ENCODE peak calls at places on chromosomes 13 and 19, in five cellular contexts. Y is GM12878, T is H1, O is SK-N-SH, D is HepG2. F is an unnamed sample.

GRCh38 chr13:92103673-92104296 is 705.4 kb downstream of the GPC5 start:
- DNase-seq in Y (no peak), T (no peak), O (no peak), D (no peak), F (no peak)

GRCh38 chr13:100550433-100550832 is 38.2 kb downstream of the GGACT start:
- DNase-seq in Y (no peak), T (peak; percentile 45), O (no peak), D (no peak), F (no peak)

GRCh38 chr13:62293081-62293480 is 877.4 kb upstream of the PCDH20 start:
- DNase-seq in Y (no peak), T (no peak), O (no peak), D (no peak), F (no peak)

GRCh38 chr19:5880604-5881078 is 10.3 kb upstream of the FUT5 start:
- DNase-seq in Y (no peak), T (no peak), O (no peak), D (peak; percentile 90), F (no peak)

GRCh38 chr19:50365434-50366306 is at the start of gene NAPSA:
- DNase-seq in Y (no peak), T (no peak), O (no peak), D (no peak), F (no peak)

GRCh38 chr13:48532146-48532472 is 771 bp downstream of the RCBTB2 start:
- DNase-seq in Y (peak; percentile 26), T (no peak), O (no peak), D (no peak), F (no peak)

GRCh38 chr13:79621902-79622301 is 140.9 kb downstream of the NDFIP2 start:
- DNase-seq in Y (no peak), T (no peak), O (no peak), D (no peak), F (no peak)

GRCh38 chr19:50497030-50497420 is 14.0 kb downstream of the JOSD2 start:
- DNase-seq in Y (no peak), T (no peak), O (no peak), D (no peak), F (no peak)

GRCh38 chr13:98941118-98941517 is 36.7 kb downstream of the DOCK9 start:
- DNase-seq in Y (no peak), T (no peak), O (no peak), D (no peak), F (no peak)

GRCh38 chr19:33085570-33086128 is 4.7 kb downstream of the GPATCH1 start:
- DNase-seq in Y (no peak), T (no peak), O (no peak), D (no peak), F (no peak)

GRCh38 chr19:399370-399769 is 9.6 kb downstream of the C2CD4C start:
- DNase-seq in Y (no peak), T (no peak), O (no peak), D (no peak), F (no peak)

GRCh38 chr13:90533866-90534265 is 813.6 kb upstream of the MIR17HG start:
- DNase-seq in Y (no peak), T (no peak), O (no peak), D (no peak), F (no peak)

GRCh38 chr13:46519177-46519576 is 33.8 kb upstream of the LRCH1 start:
- DNase-seq in Y (no peak), T (no peak), O (no peak), D (no peak), F (no peak)

GRCh38 chr13:50080158-50080855 is 65.1 kb downstream of the KCNRG start:
- DNase-seq in Y (no peak), T (no peak), O (peak; percentile 12), D (peak; percentile 23), F (peak; percentile 22)

GRCh38 chr13:113861433-113862030 is 2.3 kb downstream of the GAS6 start:
- DNase-seq in Y (no peak), T (peak; percentile 51), O (peak; percentile 91), D (no peak), F (no peak)

GRCh38 chr19:51166846-51167490 is 24.9 kb downstream of the SIGLEC7 start:
- DNase-seq in Y (no peak), T (no peak), O (no peak), D (no peak), F (no peak)

GRCh38 chr13:108786578-108787100 is 157.2 kb downstream of the MYO16 start:
- DNase-seq in Y (no peak), T (no peak), O (no peak), D (no peak), F (no peak)

GRCh38 chr19:29812080-29812880 is 489 bp downstream of the CCNE1 start:
- DNase-seq in Y (no peak), T (peak; percentile 55), O (peak; percentile 71), D (no peak), F (peak; percentile 28)

GRCh38 chr19:19146000-19146608 is 7.8 kb upstream of the TMEM161A start:
- DNase-seq in Y (no peak), T (peak; percentile 100), O (peak; percentile 93), D (peak; percentile 35), F (peak; percentile 82)

GRCh38 chr19:52170304-52170703 is 1.1 kb downstream of the ZNF836 start:
- DNase-seq in Y (no peak), T (no peak), O (no peak), D (no peak), F (no peak)

GRCh38 chr19:44529541-44529940 is at the start of gene CEACAM20:
- DNase-seq in Y (no peak), T (no peak), O (no peak), D (no peak), F (no peak)

GRCh38 chr13:32255744-32256120 is 59.4 kb downstream of the ZAR1L start:
- DNase-seq in Y (no peak), T (no peak), O (no peak), D (peak; percentile 97), F (no peak)

GRCh38 chr13:85798999-85799646 is at the start of gene SLITRK6:
- DNase-seq in Y (no peak), T (no peak), O (peak; percentile 9), D (no peak), F (no peak)

GRCh38 chr13:33441015-33441414 is 155.5 kb upstream of the STARD13 start:
- DNase-seq in Y (no peak), T (no peak), O (peak; percentile 10), D (peak; percentile 35), F (no peak)

GRCh38 chr13:50016421-50016820 is 1.2 kb downstream of the KCNRG start:
- DNase-seq in Y (no peak), T (no peak), O (no peak), D (no peak), F (no peak)

GRCh38 chr13:114143806-114144605 is 11.6 kb upstream of the RASA3 start:
- DNase-seq in Y (no peak), T (peak; percentile 59), O (peak; percentile 61), D (peak; percentile 74), F (peak; percentile 47)

GRCh38 chr13:71028884-71029283 is 838.1 kb downstream of the DACH1 start:
- DNase-seq in Y (no peak), T (no peak), O (no peak), D (no peak), F (no peak)

GRCh38 chr19:38386968-38387549 is 775 bp downstream of the GGN start:
- DNase-seq in Y (no peak), T (no peak), O (peak; percentile 63), D (no peak), F (peak; percentile 42)

GRCh38 chr19:48318286-48318987 is 6.9 kb upstream of the EMP3 start:
- DNase-seq in Y (no peak), T (no peak), O (no peak), D (no peak), F (no peak)

GRCh38 chr13:98451676-98452105 is 125.2 kb downstream of the STK24 start:
- DNase-seq in Y (no peak), T (no peak), O (no peak), D (no peak), F (no peak)

GRCh38 chr13:30112602-30113435 is 194.5 kb downstream of the KATNAL1 start:
- DNase-seq in Y (no peak), T (peak; percentile 87), O (peak; percentile 82), D (peak; percentile 66), F (peak; percentile 66)
- TF ChIP-seq EP300 in Y (no peak), T (no peak), O (no peak), D (no peak), F (no peak)

GRCh38 chr19:3095375-3096191 is 1.4 kb downstream of the GNA11 start:
- DNase-seq in Y (no peak), T (peak; percentile 68), O (no peak), D (peak; percentile 62), F (no peak)

GRCh38 chr19:3096902-3097326 is 2.8 kb downstream of the GNA11 start:
- DNase-seq in Y (no peak), T (no peak), O (no peak), D (peak; percentile 41), F (no peak)

GRCh38 chr19:3097442-3097871 is 3.3 kb downstream of the GNA11 start:
- DNase-seq in Y (no peak), T (no peak), O (no peak), D (no peak), F (no peak)

GRCh38 chr19:3096267-3096901 is 2.2 kb downstream of the GNA11 start:
- DNase-seq in Y (no peak), T (no peak), O (no peak), D (no peak), F (no peak)

DNA sequence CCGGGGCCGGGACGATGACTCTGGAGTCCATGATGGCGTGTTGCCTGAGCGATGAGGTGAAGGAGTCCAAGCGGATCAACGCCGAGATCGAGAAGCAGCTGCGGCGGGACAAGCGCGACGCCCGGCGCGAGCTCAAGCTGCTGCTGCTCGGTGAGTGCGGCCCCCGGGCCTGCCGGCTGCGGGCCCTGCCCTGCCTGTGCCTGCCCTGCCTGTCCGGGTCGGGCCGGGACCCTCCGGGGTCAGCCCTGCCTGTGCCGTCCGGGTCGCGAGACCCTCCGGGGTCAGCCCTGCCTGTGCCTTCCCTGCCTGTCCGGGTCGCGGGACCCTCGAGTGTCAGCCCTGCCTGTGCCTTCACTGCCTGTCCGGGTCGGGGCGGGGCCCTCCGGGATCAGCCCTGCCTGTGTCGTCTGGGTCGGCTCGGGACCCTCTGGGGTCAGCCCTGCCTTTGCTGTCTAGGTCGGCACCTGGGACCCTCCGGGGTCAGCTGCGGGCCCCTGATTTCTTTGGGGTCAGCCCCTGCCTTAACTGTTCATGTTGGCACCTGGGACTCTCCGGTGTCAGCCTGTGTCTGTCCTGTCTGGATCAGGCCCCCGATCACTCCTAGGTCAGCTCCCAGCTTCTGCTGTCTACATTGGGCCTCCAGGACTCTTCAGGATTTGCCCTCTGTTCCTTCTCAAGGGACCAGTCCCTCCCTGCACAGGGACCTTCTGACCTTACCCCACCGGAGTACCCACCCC is 644 bp downstream of the GNA11 start:
- DNase-seq in Y (no peak), T (no peak), O (no peak), D (no peak), F (peak; percentile 47)
- H2AFZ ChIP-seq in Y (peak overlapping the region; percentile 33), T (no peak overlapping the region), O (no peak overlapping the region), D (no peak overlapping the region), F (no peak overlapping the region)

GRCh38 chr13:53138369-53139036 is 109.9 kb downstream of the OLFM4 start:
- DNase-seq in Y (no peak), T (no peak), O (no peak), D (no peak), F (no peak)
- H3K27ac ChIP-seq in Y (no peak overlapping the region), T (no peak overlapping the region), O (no peak overlapping the region), D (no peak overlapping the region), F (no peak overlapping the region)

GRCh38 chr13:43514326-43514725 is 272.4 kb downstream of the ENOX1 start:
- DNase-seq in Y (no peak), T (no peak), O (no peak), D (no peak), F (no peak)

GRCh38 chr13:43520331-43520730 is 266.4 kb downstream of the ENOX1 start:
- DNase-seq in Y (no peak), T (no peak), O (no peak), D (no peak), F (no peak)

GRCh38 chr13:43511260-43511970 is 275.4 kb downstream of the ENOX1 start:
- DNase-seq in Y (no peak), T (no peak), O (no peak), D (no peak), F (no peak)

GRCh38 chr13:43516401-43516826 is 270.4 kb downstream of the ENOX1 start:
- DNase-seq in Y (no peak), T (no peak), O (no peak), D (no peak), F (no peak)
- TF ChIP-seq EP300 in Y (no peak), T (no peak), O (no peak), D (no peak), F (no peak)